ENCODE peak calls at places on chromosomes 4 and X, in eight cellular contexts. F is HuH-7; D is NCI-H748 treated with DMSO at 0.1 percent for 48 hours; E is effector memory CD8-positive, alpha-beta T cell; V is NCI-H774; K is endothelial cell; P is progenitor cell of endocrine pancreas; G is glutamatergic neuron. I is an unnamed sample.

GRCh38 chr4:123832173-123833026 is 435.8 kb downstream of the SPRY1 start:
- DNase-seq in P (no peak), G (no peak), D (no peak), E (no peak), K (no peak), V (no peak), F (no peak), I (peak; percentile 97)

GRCh38 chr4:131551306-131551705 is 1597.8 kb upstream of the PCDH10 start:
- DNase-seq in V (no peak), P (no peak), E (no peak), K (no peak), D (no peak), G (no peak), F (no peak), I (no peak)

GRCh38 chrX:24081661-24082154 is 27.0 kb downstream of the EIF2S3 start:
- DNase-seq in V (peak; percentile 10), G (peak; percentile 58), K (peak; percentile 43), P (no peak), D (peak; percentile 20), E (peak; percentile 19), F (no peak), I (peak; percentile 40)

GRCh38 chrX:132810964-132811712 is 147.3 kb downstream of the HS6ST2 start:
- DNase-seq in P (no peak), V (no peak), D (no peak), G (no peak), K (no peak), E (no peak), F (no peak), I (no peak)

GRCh38 chr4:10032625-10033024 is 11.3 kb upstream of the SLC2A9 start:
- DNase-seq in V (peak; percentile 5), K (no peak), G (no peak), E (no peak), F (no peak), D (no peak), P (no peak), I (no peak)

GRCh38 chr4:139975830-139976272 is 178.1 kb downstream of the MAML3 start:
- DNase-seq in K (no peak), V (no peak), G (no peak), P (no peak), D (no peak), E (no peak), F (no peak), I (no peak)

GRCh38 chrX:13448941-13449340 is 120.5 kb upstream of the EGFL6 start:
- DNase-seq in P (no peak), G (no peak), F (no peak), K (no peak), E (no peak), V (no peak), D (no peak), I (no peak)

GRCh38 chr4:17468638-17469221 is 43.2 kb downstream of the QDPR start:
- DNase-seq in V (no peak), P (no peak), G (peak; percentile 21), F (peak; percentile 49), D (no peak), K (peak; percentile 36), E (no peak), I (no peak)

GRCh38 chrX:84907324-84907946 is 96.2 kb upstream of the APOOL start:
- DNase-seq in D (no peak), E (no peak), P (no peak), K (no peak), G (no peak), F (no peak), V (no peak), I (no peak)

GRCh38 chr4:147725673-147726072 is 6.2 kb upstream of the ARHGAP10 start:
- DNase-seq in P (no peak), K (no peak), D (no peak), E (no peak), F (no peak), V (no peak), G (no peak), I (no peak)

GRCh38 chr4:56425518-56425917 is 9.9 kb downstream of the PPAT start:
- DNase-seq in D (no peak), E (no peak), P (no peak), V (no peak), F (no peak), K (no peak), G (no peak), I (no peak)

GRCh38 chr4:126451237-126451885 is 1136.6 kb downstream of the FAT4 start:
- DNase-seq in G (no peak), D (no peak), E (no peak), F (no peak), V (no peak), P (no peak), K (no peak), I (peak; percentile 45)

GRCh38 chr4:143699331-143700059 is 980 bp downstream of the FREM3 start:
- DNase-seq in F (no peak), G (no peak), P (no peak), E (no peak), V (no peak), K (no peak), D (no peak), I (no peak)

GRCh38 chrX:133859860-133860259 is 125.5 kb downstream of the GPC3 start:
- DNase-seq in P (no peak), F (no peak), D (no peak), G (no peak), E (no peak), K (no peak), V (no peak), I (no peak)

GRCh38 chr4:136121431-136121830 is 1410.9 kb downstream of the PCDH18 start:
- DNase-seq in G (no peak), F (no peak), E (no peak), V (no peak), P (no peak), K (no peak), D (no peak), I (no peak)

GRCh38 chr4:74715731-74716435 is 78.4 kb downstream of the BTC start:
- DNase-seq in F (no peak), E (no peak), V (no peak), P (no peak), D (no peak), G (no peak), K (no peak), I (no peak)